ENCODE peak calls at places on chromosome 12, in six cellular contexts. One of them, this sample, is unnamed.

GRCh38 chr12:27246141-27246540 is 2.1 kb downstream of the STK38L start:
- DNase-seq in CD8-positive, alpha-beta memory T cell: no peak
- DNase-seq in tibial nerve: no peak
- DNase-seq in heart left ventricle: no peak
- DNase-seq in esophagus squamous epithelium: no peak
- DNase-seq in GM23248: no peak
- DNase-seq in this sample: no peak

GRCh38 chr12:14994610-14995009 is 21.8 kb downstream of the PDE6H start:
- DNase-seq in CD8-positive, alpha-beta memory T cell: no peak
- DNase-seq in tibial nerve: no peak
- DNase-seq in heart left ventricle: no peak
- DNase-seq in esophagus squamous epithelium: no peak
- DNase-seq in GM23248: no peak
- DNase-seq in this sample: no peak

GRCh38 chr12:26265606-26266005 is 70.2 kb downstream of the SSPN start:
- DNase-seq in CD8-positive, alpha-beta memory T cell: no peak
- DNase-seq in tibial nerve: no peak
- DNase-seq in heart left ventricle: no peak
- DNase-seq in esophagus squamous epithelium: no peak
- DNase-seq in GM23248: no peak
- DNase-seq in this sample: no peak

GRCh38 chr12:93336344-93336743 is 41.4 kb upstream of the NUDT4 start:
- DNase-seq in CD8-positive, alpha-beta memory T cell: no peak
- DNase-seq in tibial nerve: no peak
- DNase-seq in heart left ventricle: no peak
- DNase-seq in esophagus squamous epithelium: no peak
- DNase-seq in GM23248: no peak
- DNase-seq in this sample: no peak

GRCh38 chr12:106246891-106247730 is 709 bp downstream of the CKAP4 start:
- DNase-seq in CD8-positive, alpha-beta memory T cell: peak; percentile 54
- DNase-seq in tibial nerve: peak; percentile 59
- DNase-seq in heart left ventricle: peak; percentile 75
- DNase-seq in esophagus squamous epithelium: no peak
- DNase-seq in GM23248: peak; percentile 89
- DNase-seq in this sample: no peak

GRCh38 chr12:19301688-19302640 is 137.3 kb upstream of the AEBP2 start:
- DNase-seq in CD8-positive, alpha-beta memory T cell: no peak
- DNase-seq in tibial nerve: no peak
- DNase-seq in heart left ventricle: no peak
- DNase-seq in esophagus squamous epithelium: no peak
- DNase-seq in GM23248: no peak
- DNase-seq in this sample: no peak

GRCh38 chr12:33977887-33978286 is 44.4 kb upstream of the ALG10 start:
- DNase-seq in CD8-positive, alpha-beta memory T cell: no peak
- DNase-seq in tibial nerve: no peak
- DNase-seq in heart left ventricle: no peak
- DNase-seq in esophagus squamous epithelium: no peak
- DNase-seq in GM23248: no peak
- DNase-seq in this sample: no peak

GRCh38 chr12:78096909-78097597 is 266.4 kb downstream of the NAV3 start:
- DNase-seq in CD8-positive, alpha-beta memory T cell: no peak
- DNase-seq in tibial nerve: no peak
- DNase-seq in heart left ventricle: no peak
- DNase-seq in esophagus squamous epithelium: no peak
- DNase-seq in GM23248: peak; percentile 60
- DNase-seq in this sample: no peak

GRCh38 chr12:107749094-107749493 is 11.8 kb downstream of the PRDM4 start:
- DNase-seq in CD8-positive, alpha-beta memory T cell: no peak
- DNase-seq in tibial nerve: no peak
- DNase-seq in heart left ventricle: no peak
- DNase-seq in esophagus squamous epithelium: no peak
- DNase-seq in GM23248: peak; percentile 68
- DNase-seq in this sample: no peak

GRCh38 chr12:95605875-95606274 is 54.6 kb upstream of the USP44 start:
- DNase-seq in CD8-positive, alpha-beta memory T cell: no peak
- DNase-seq in tibial nerve: no peak
- DNase-seq in heart left ventricle: no peak
- DNase-seq in esophagus squamous epithelium: no peak
- DNase-seq in GM23248: peak; percentile 45
- DNase-seq in this sample: peak; percentile 15

GRCh38 chr12:4281173-4281654 is 7.7 kb downstream of the CCND2 start:
- DNase-seq in CD8-positive, alpha-beta memory T cell: no peak
- DNase-seq in tibial nerve: no peak
- DNase-seq in heart left ventricle: no peak
- DNase-seq in esophagus squamous epithelium: no peak
- DNase-seq in GM23248: peak; percentile 31
- DNase-seq in this sample: no peak

GRCh38 chr12:108180255-108181094 is 51.4 kb downstream of the WSCD2 start:
- DNase-seq in CD8-positive, alpha-beta memory T cell: no peak
- DNase-seq in tibial nerve: no peak
- DNase-seq in heart left ventricle: no peak
- DNase-seq in esophagus squamous epithelium: no peak
- DNase-seq in GM23248: no peak
- DNase-seq in this sample: no peak

GRCh38 chr12:55670213-55670730 is 33.6 kb downstream of the OR10P1 start:
- DNase-seq in CD8-positive, alpha-beta memory T cell: no peak
- DNase-seq in tibial nerve: no peak
- DNase-seq in heart left ventricle: no peak
- DNase-seq in esophagus squamous epithelium: no peak
- DNase-seq in GM23248: no peak
- DNase-seq in this sample: no peak

GRCh38 chr12:82383930-82384513 is 25.7 kb downstream of the METTL25 start:
- DNase-seq in CD8-positive, alpha-beta memory T cell: no peak
- DNase-seq in tibial nerve: no peak
- DNase-seq in heart left ventricle: no peak
- DNase-seq in esophagus squamous epithelium: no peak
- DNase-seq in GM23248: peak; percentile 45
- DNase-seq in this sample: no peak

GRCh38 chr12:40947812-40948211 is 240.3 kb upstream of the PDZRN4 start:
- DNase-seq in CD8-positive, alpha-beta memory T cell: no peak
- DNase-seq in tibial nerve: no peak
- DNase-seq in heart left ventricle: no peak
- DNase-seq in esophagus squamous epithelium: no peak
- DNase-seq in GM23248: no peak
- DNase-seq in this sample: no peak

GRCh38 chr12:112977139-112977538 is 1.2 kb upstream of the OAS2 start:
- DNase-seq in CD8-positive, alpha-beta memory T cell: no peak
- DNase-seq in tibial nerve: no peak
- DNase-seq in heart left ventricle: no peak
- DNase-seq in esophagus squamous epithelium: no peak
- DNase-seq in GM23248: no peak
- DNase-seq in this sample: no peak

GRCh38 chr12:79685068-79685467 is 5.7 kb downstream of the PAWR start:
- DNase-seq in CD8-positive, alpha-beta memory T cell: no peak
- DNase-seq in tibial nerve: no peak
- DNase-seq in heart left ventricle: no peak
- DNase-seq in esophagus squamous epithelium: no peak
- DNase-seq in GM23248: peak; percentile 76
- DNase-seq in this sample: no peak

DNA sequence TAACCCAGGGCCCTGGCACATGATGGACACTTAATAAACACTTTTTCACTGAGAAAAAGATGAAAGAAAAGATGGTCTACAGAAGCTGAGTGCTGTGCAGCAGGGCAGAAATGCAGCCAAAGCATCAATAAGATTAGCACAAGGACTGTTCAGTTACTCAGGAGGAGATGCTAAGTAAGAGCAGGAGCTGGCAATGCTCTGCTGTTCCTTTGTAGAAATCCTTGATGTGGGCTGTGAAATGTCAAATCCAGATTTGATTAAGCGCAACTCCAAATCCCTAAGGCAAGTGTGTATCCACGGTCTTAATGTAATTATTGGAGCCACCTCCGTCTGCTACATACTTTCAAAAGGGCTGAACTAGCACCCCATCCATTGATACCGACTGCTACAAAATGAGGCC is 151.8 kb upstream of the BTG1 start:
- DNase-seq in CD8-positive, alpha-beta memory T cell: no peak
- DNase-seq in tibial nerve: no peak
- DNase-seq in heart left ventricle: no peak
- DNase-seq in esophagus squamous epithelium: no peak
- DNase-seq in GM23248: peak; percentile 16
- DNase-seq in this sample: no peak
- H3K36me3 ChIP-seq in CD8-positive, alpha-beta memory T cell: no peaks in the 10 kb centered on the region
- H3K36me3 ChIP-seq in tibial nerve: no peaks in the 10 kb centered on the region
- H3K36me3 ChIP-seq in heart left ventricle: no peaks in the 10 kb centered on the region
- H3K36me3 ChIP-seq in esophagus squamous epithelium: no peaks in the 10 kb centered on the region
- H3K36me3 ChIP-seq in GM23248: no peaks in the 10 kb centered on the region
- H3K36me3 ChIP-seq in this sample: no peaks in the 10 kb centered on the region

DNA sequence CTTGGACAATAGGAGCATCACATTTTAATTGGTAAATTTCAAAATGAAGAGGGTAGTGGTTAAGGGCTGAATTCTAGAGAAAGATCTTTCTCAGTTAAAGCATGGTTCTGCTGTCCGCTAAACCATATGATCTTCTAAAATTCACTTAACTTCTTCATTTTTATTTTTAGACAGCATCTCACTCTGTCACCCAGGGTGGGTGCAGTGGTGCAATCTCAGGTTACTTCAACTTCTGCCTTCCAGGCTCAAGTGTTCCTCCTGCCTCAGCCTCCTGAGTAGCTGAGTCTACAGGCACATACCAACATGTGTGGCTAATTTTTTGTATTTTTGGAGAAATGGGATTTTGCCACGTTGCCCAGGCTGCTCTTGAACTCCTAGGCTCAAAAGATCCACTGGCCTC is 226.7 kb upstream of the ABCD2 start:
- DNase-seq in CD8-positive, alpha-beta memory T cell: no peak
- DNase-seq in tibial nerve: no peak
- DNase-seq in heart left ventricle: no peak
- DNase-seq in esophagus squamous epithelium: no peak
- DNase-seq in GM23248: no peak
- DNase-seq in this sample: no peak
- H3K27ac ChIP-seq in CD8-positive, alpha-beta memory T cell: no peak overlapping the region
- H3K27ac ChIP-seq in tibial nerve: no peak overlapping the region
- H3K27ac ChIP-seq in heart left ventricle: no peak overlapping the region
- H3K27ac ChIP-seq in esophagus squamous epithelium: no peak overlapping the region
- H3K27ac ChIP-seq in GM23248: no peak overlapping the region
- H3K27ac ChIP-seq in this sample: no peak overlapping the region

GRCh38 chr12:51062631-51063397 is 14.7 kb downstream of the LETMD1 start:
- DNase-seq in CD8-positive, alpha-beta memory T cell: no peak
- DNase-seq in tibial nerve: no peak
- DNase-seq in heart left ventricle: no peak
- DNase-seq in esophagus squamous epithelium: no peak
- DNase-seq in GM23248: no peak
- DNase-seq in this sample: no peak

GRCh38 chr12:51070004-51070403 is 13.4 kb downstream of the CSRNP2 start:
- DNase-seq in CD8-positive, alpha-beta memory T cell: no peak
- DNase-seq in tibial nerve: peak; percentile 66
- DNase-seq in heart left ventricle: no peak
- DNase-seq in esophagus squamous epithelium: no peak
- DNase-seq in GM23248: no peak
- DNase-seq in this sample: no peak

GRCh38 chr12:51067771-51068170 is 15.6 kb downstream of the CSRNP2 start:
- DNase-seq in CD8-positive, alpha-beta memory T cell: no peak
- DNase-seq in tibial nerve: no peak
- DNase-seq in heart left ventricle: no peak
- DNase-seq in esophagus squamous epithelium: no peak
- DNase-seq in GM23248: no peak
- DNase-seq in this sample: no peak

GRCh38 chr12:51065530-51065929 is 17.4 kb downstream of the LETMD1 start:
- DNase-seq in CD8-positive, alpha-beta memory T cell: no peak
- DNase-seq in tibial nerve: no peak
- DNase-seq in heart left ventricle: no peak
- DNase-seq in esophagus squamous epithelium: no peak
- DNase-seq in GM23248: no peak
- DNase-seq in this sample: no peak

DNA sequence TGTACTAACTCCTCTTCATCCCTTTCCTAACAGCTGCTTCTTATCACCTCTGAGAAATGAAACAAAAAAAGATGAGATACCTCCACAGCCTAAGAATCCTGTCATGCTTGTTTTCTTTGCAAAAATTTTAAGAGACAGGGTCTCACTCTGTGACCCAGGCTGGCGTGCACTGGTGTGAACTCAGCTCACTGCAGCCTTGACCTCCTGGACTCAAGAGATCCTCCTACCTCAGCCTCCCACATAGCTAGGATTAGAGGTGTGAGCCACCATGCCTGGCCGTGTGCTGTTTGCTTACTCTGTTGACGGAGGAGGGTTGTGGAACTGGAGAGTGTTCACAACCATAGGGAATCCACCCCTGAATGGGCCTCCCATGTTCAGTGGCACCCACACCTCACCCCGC is 16.2 kb downstream of the CSRNP2 start:
- DNase-seq in CD8-positive, alpha-beta memory T cell: no peak
- DNase-seq in tibial nerve: no peak
- DNase-seq in heart left ventricle: no peak
- DNase-seq in esophagus squamous epithelium: no peak
- DNase-seq in GM23248: no peak
- DNase-seq in this sample: no peak
- H3K36me3 ChIP-seq in CD8-positive, alpha-beta memory T cell: peaks cover 42% of the 10 kb centered on the region
- H3K36me3 ChIP-seq in tibial nerve: peaks cover 20% of the 10 kb centered on the region
- H3K36me3 ChIP-seq in heart left ventricle: peaks cover 20% of the 10 kb centered on the region
- H3K36me3 ChIP-seq in esophagus squamous epithelium: peaks cover 44% of the 10 kb centered on the region
- H3K36me3 ChIP-seq in GM23248: peaks cover 73% of the 10 kb centered on the region
- H3K36me3 ChIP-seq in this sample: peaks cover 62% of the 10 kb centered on the region

DNA sequence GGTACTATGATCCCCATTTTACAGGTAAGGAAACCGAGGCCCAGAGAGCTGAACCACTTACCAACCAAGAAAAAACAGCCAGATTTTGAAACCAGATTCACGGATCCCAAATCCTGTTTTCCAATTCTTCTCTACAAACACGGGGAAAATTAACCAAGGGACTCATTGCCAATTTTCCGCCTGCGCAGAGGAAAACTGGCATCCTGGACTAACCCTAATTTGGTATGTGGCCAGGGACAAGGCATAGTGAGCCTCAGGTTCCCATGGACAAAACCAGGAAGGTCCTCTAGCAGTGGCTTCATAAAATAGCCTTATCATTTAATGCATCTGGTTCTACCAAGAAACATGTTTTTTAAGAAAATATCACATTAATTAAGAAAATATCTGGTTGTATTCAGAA is 517.3 kb downstream of the MED13L start:
- DNase-seq in CD8-positive, alpha-beta memory T cell: no peak
- DNase-seq in tibial nerve: no peak
- DNase-seq in heart left ventricle: no peak
- DNase-seq in esophagus squamous epithelium: no peak
- DNase-seq in GM23248: no peak
- DNase-seq in this sample: no peak
- H3K27ac ChIP-seq in CD8-positive, alpha-beta memory T cell: no peak overlapping the region
- H3K27ac ChIP-seq in tibial nerve: no peak overlapping the region
- H3K27ac ChIP-seq in heart left ventricle: no peak overlapping the region
- H3K27ac ChIP-seq in esophagus squamous epithelium: no peak overlapping the region
- H3K27ac ChIP-seq in GM23248: no peak overlapping the region
- H3K27ac ChIP-seq in this sample: no peak overlapping the region

GRCh38 chr12:109950625-109951024 is 45.5 kb downstream of the GIT2 start:
- DNase-seq in CD8-positive, alpha-beta memory T cell: no peak
- DNase-seq in tibial nerve: no peak
- DNase-seq in heart left ventricle: no peak
- DNase-seq in esophagus squamous epithelium: no peak
- DNase-seq in GM23248: no peak
- DNase-seq in this sample: no peak
- H3K36me3 ChIP-seq in CD8-positive, alpha-beta memory T cell: peaks cover 59% of the 10 kb centered on the region
- H3K36me3 ChIP-seq in tibial nerve: peaks cover 22% of the 10 kb centered on the region
- H3K36me3 ChIP-seq in heart left ventricle: peaks cover 7% of the 10 kb centered on the region
- H3K36me3 ChIP-seq in esophagus squamous epithelium: peaks cover 21% of the 10 kb centered on the region
- H3K36me3 ChIP-seq in GM23248: peaks cover 38% of the 10 kb centered on the region
- H3K36me3 ChIP-seq in this sample: peaks cover 6% of the 10 kb centered on the region

GRCh38 chr12:42473130-42473529 is 116.4 kb downstream of the PRICKLE1 start:
- DNase-seq in CD8-positive, alpha-beta memory T cell: no peak
- DNase-seq in tibial nerve: no peak
- DNase-seq in heart left ventricle: no peak
- DNase-seq in esophagus squamous epithelium: no peak
- DNase-seq in GM23248: peak; percentile 88
- DNase-seq in this sample: no peak
- H3K27ac ChIP-seq in CD8-positive, alpha-beta memory T cell: no peak overlapping the region
- H3K27ac ChIP-seq in tibial nerve: no peak overlapping the region
- H3K27ac ChIP-seq in heart left ventricle: peak overlapping the region; percentile 16
- H3K27ac ChIP-seq in esophagus squamous epithelium: peak overlapping the region; percentile 69
- H3K27ac ChIP-seq in GM23248: peak overlapping the region; percentile 64
- H3K27ac ChIP-seq in this sample: no peak overlapping the region